ENCODE peak calls at places on chromosome 10, in ten cellular contexts. E is vagina; P is heart left ventricle; R is lower lobe of right lung; C is HCT116; S is endodermal cell; H is A673; T is MM.1S; B is testis; N is CD4-positive, CD25-positive, alpha-beta regulatory T cell. J is an unnamed sample.
A peak's percentile ranks its signal among the peaks of the same experiment; 100 is the strongest.

GRCh38 chr10:8628351-8628750 is 573.9 kb downstream of the GATA3 start:
- DNase-seq in H (peak; percentile 2), R (no peak), E (no peak), T (no peak), B (no peak), S (peak; percentile 45), N (no peak), C (no peak), P (no peak), J (peak; percentile 39)

GRCh38 chr10:60731134-60731883 is 47.0 kb upstream of the CDK1 start:
- DNase-seq in P (no peak), T (peak; percentile 79), C (no peak), S (no peak), H (no peak), E (no peak), R (no peak), N (peak; percentile 41), B (no peak), J (no peak)

GRCh38 chr10:82934429-82934828 is 1059.4 kb downstream of the NRG3 start:
- DNase-seq in T (no peak), C (no peak), P (no peak), E (no peak), R (no peak), B (no peak), S (peak; percentile 54), H (peak; percentile 1), N (no peak), J (no peak)

GRCh38 chr10:52599586-52600200 is 172.9 kb downstream of the MBL2 start:
- DNase-seq in C (no peak), E (no peak), H (peak; percentile 74), N (no peak), P (no peak), B (no peak), R (no peak), S (no peak), T (no peak), J (no peak)

GRCh38 chr10:72074413-72075183 is 13.8 kb downstream of the SPOCK2 start:
- DNase-seq in H (no peak), C (no peak), E (no peak), N (no peak), R (peak; percentile 31), S (no peak), P (peak; percentile 48), T (no peak), B (no peak), J (no peak)

GRCh38 chr10:75957721-75958120 is 526.3 kb downstream of the LRMDA start:
- DNase-seq in R (no peak), T (no peak), H (no peak), C (no peak), P (no peak), B (no peak), N (no peak), S (no peak), E (no peak), J (no peak)

GRCh38 chr10:74213571-74214162 is 62.6 kb downstream of the ADK start:
- DNase-seq in S (peak; percentile 64), N (peak; percentile 64), R (no peak), H (peak; percentile 64), C (peak; percentile 35), E (no peak), P (no peak), B (no peak), T (peak; percentile 24), J (no peak)

GRCh38 chr10:35822316-35822715 is 180.2 kb upstream of the FZD8 start:
- DNase-seq in N (no peak), R (peak; percentile 80), E (no peak), T (no peak), H (peak; percentile 79), B (peak; percentile 87), P (peak; percentile 89), C (no peak), S (peak; percentile 95), J (peak; percentile 26)

GRCh38 chr10:97765201-97765600 is 6.6 kb downstream of the SFRP5 start:
- DNase-seq in N (no peak), B (no peak), S (no peak), R (no peak), P (no peak), C (no peak), H (no peak), E (no peak), T (no peak), J (no peak)

GRCh38 chr10:21164687-21165086 is 267.6 kb upstream of the NEBL start:
- DNase-seq in R (no peak), E (no peak), H (no peak), C (no peak), P (no peak), N (no peak), T (no peak), S (no peak), B (no peak), J (no peak)

GRCh38 chr10:49055231-49055850 is 60.0 kb downstream of the VSTM4 start:
- DNase-seq in H (no peak), C (no peak), E (no peak), R (no peak), N (no peak), P (no peak), B (peak; percentile 64), T (no peak), S (no peak), J (no peak)

GRCh38 chr10:49057481-49057880 is 57.8 kb downstream of the VSTM4 start:
- DNase-seq in T (no peak), B (no peak), C (no peak), R (no peak), E (no peak), P (no peak), H (no peak), N (no peak), S (peak; percentile 20), J (no peak)

GRCh38 chr10:49053998-49054692 is 61.2 kb downstream of the VSTM4 start:
- DNase-seq in H (no peak), P (no peak), E (no peak), R (no peak), B (no peak), T (no peak), C (no peak), N (no peak), S (no peak), J (no peak)

GRCh38 chr10:49054753-49055152 is 60.6 kb downstream of the VSTM4 start:
- DNase-seq in B (no peak), P (no peak), C (no peak), S (no peak), T (no peak), N (no peak), R (no peak), E (no peak), H (no peak), J (no peak)

GRCh38 chr10:49056356-49056755 is 59.0 kb downstream of the VSTM4 start:
- DNase-seq in C (no peak), N (no peak), T (no peak), H (no peak), B (no peak), E (no peak), S (peak; percentile 41), P (no peak), R (no peak), J (peak; percentile 12)
- H3K36me3 ChIP-seq in C (no peaks in the 10 kb centered on the region), N (no peaks in the 10 kb centered on the region), T (no peaks in the 10 kb centered on the region), H (no peaks in the 10 kb centered on the region), B (no peaks in the 10 kb centered on the region), E (no peaks in the 10 kb centered on the region), S (no peaks in the 10 kb centered on the region), P (no peaks in the 10 kb centered on the region), R (no peaks in the 10 kb centered on the region), J (no peaks in the 10 kb centered on the region)

GRCh38 chr10:1102392-1102791 is 46.2 kb downstream of the WDR37 start:
- DNase-seq in N (no peak), S (no peak), P (no peak), H (no peak), B (no peak), R (no peak), T (no peak), E (no peak), C (no peak), J (no peak)

GRCh38 chr10:1102836-1103235 is 46.7 kb downstream of the WDR37 start:
- DNase-seq in N (no peak), P (no peak), B (no peak), R (no peak), C (no peak), S (no peak), E (no peak), H (no peak), T (no peak), J (no peak)

GRCh38 chr10:1101946-1102345 is 45.8 kb downstream of the WDR37 start:
- DNase-seq in R (no peak), S (no peak), E (no peak), C (no peak), B (no peak), P (no peak), T (no peak), H (no peak), N (no peak), J (no peak)

GRCh38 chr10:1100691-1101368 is 44.6 kb downstream of the WDR37 start:
- DNase-seq in E (no peak), N (no peak), T (no peak), S (peak; percentile 90), H (no peak), B (no peak), P (no peak), C (no peak), R (no peak), J (no peak)

GRCh38 chr10:1100143-1100542 is 44.0 kb downstream of the WDR37 start:
- DNase-seq in E (no peak), S (no peak), P (no peak), T (no peak), R (no peak), H (no peak), N (no peak), C (no peak), B (peak; percentile 51), J (no peak)
- H3K36me3 ChIP-seq in E (no peaks in the 10 kb centered on the region), S (peaks cover 40% of the 10 kb centered on the region), P (peaks cover 90% of the 10 kb centered on the region), T (no peaks in the 10 kb centered on the region), R (peaks cover 95% of the 10 kb centered on the region), H (peaks cover 7% of the 10 kb centered on the region), N (peaks cover 90% of the 10 kb centered on the region), C (peaks cover 7% of the 10 kb centered on the region), B (no peaks in the 10 kb centered on the region), J (peaks cover 9% of the 10 kb centered on the region)

GRCh38 chr10:81219758-81220157 is 655.2 kb upstream of the NRG3 start:
- DNase-seq in N (no peak), T (peak; percentile 67), P (no peak), C (no peak), S (no peak), E (no peak), B (no peak), H (no peak), R (no peak), J (no peak)
- H3K36me3 ChIP-seq in N (no peaks in the 10 kb centered on the region), T (no peaks in the 10 kb centered on the region), P (no peaks in the 10 kb centered on the region), C (no peaks in the 10 kb centered on the region), S (no peaks in the 10 kb centered on the region), E (no peaks in the 10 kb centered on the region), B (no peaks in the 10 kb centered on the region), H (no peaks in the 10 kb centered on the region), R (no peaks in the 10 kb centered on the region), J (no peaks in the 10 kb centered on the region)

DNA sequence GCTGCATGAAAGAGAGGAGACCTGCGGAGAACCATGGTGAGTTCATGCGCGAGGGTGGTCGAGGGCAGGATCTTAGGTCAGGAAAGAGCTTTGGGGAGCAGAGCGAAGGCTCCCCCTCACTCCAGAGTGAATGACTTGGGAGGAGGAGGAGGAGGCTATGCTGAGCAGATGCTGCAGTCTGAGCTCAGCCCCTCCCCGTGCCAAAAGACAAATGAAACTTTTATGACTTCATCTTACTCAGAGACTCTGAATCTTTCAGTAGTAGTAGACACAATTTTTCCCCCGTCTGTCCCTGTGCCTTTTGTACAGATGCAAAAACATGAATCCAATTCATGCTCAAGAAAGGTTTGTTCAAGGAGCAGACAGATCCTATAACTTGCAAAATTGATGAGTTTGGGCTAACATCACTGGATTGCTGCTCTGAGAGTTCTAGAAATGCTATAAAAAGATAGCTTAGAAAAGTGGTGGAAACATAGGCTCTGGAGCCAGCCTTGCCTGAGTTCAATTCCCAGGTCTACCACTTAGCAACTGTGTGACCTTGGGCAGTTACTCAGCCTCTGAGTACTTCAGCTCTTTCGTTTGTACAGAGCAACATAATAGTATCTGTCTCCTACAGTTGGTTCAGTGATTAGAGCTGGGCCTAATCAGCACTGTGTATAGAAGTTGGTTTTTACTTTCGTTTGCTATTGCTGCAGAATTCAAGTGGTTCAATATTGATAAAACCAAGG is 174.0 kb upstream of the ZNF32 start:
- DNase-seq in B (no peak), R (no peak), E (no peak), C (no peak), S (no peak), P (no peak), T (peak; percentile 14), H (no peak), N (no peak), J (no peak)
- H3K36me3 ChIP-seq in B (no peaks in the 10 kb centered on the region), R (no peaks in the 10 kb centered on the region), E (no peaks in the 10 kb centered on the region), C (no peaks in the 10 kb centered on the region), S (no peaks in the 10 kb centered on the region), P (no peaks in the 10 kb centered on the region), T (no peaks in the 10 kb centered on the region), H (no peaks in the 10 kb centered on the region), N (no peaks in the 10 kb centered on the region), J (no peaks in the 10 kb centered on the region)